ENCODE peak calls at places on chromosomes 3 and 15, in five cellular contexts. D is WTC11, Z is posterior cingulate gyrus, Q is fibroblast of lung, P is activated T-cell treated with anti-CD3 and anti-CD28 coated beads for 4 hours. X is an unnamed sample.

GRCh38 chr3:50157821-50158556 is 2.9 kb downstream of the SEMA3F start:
- DNase-seq in P (no peak), Q (no peak), D (no peak), Z (no peak), X (no peak)

GRCh38 chr15:40291088-40291574 is 8.3 kb upstream of the ANKRD63 start:
- DNase-seq in Q (peak; percentile 53), D (peak; percentile 69), Z (no peak), P (no peak), X (no peak)

GRCh38 chr15:71129660-71130059 is 14.4 kb downstream of the THSD4 start:
- DNase-seq in Z (no peak), Q (no peak), P (no peak), D (no peak), X (no peak)

GRCh38 chr3:187802928-187803259 is 57.6 kb upstream of the BCL6 start:
- DNase-seq in P (no peak), Z (no peak), D (no peak), Q (no peak), X (no peak)

GRCh38 chr3:134486577-134487041 is 752 bp downstream of the CEP63 start:
- DNase-seq in Q (peak; percentile 43), D (no peak), P (no peak), Z (no peak), X (peak; percentile 28)

GRCh38 chr3:159674583-159674982 is 314.1 kb upstream of the IL12A start:
- DNase-seq in P (no peak), Z (no peak), Q (no peak), D (no peak), X (no peak)

GRCh38 chr15:81256916-81257315 is 60.2 kb downstream of the IL16 start:
- DNase-seq in P (no peak), D (no peak), Z (no peak), Q (peak; percentile 85), X (peak; percentile 56)

GRCh38 chr15:25892126-25892525 is 29.0 kb upstream of the ATP10A start:
- DNase-seq in Z (no peak), D (no peak), Q (no peak), P (no peak), X (no peak)

GRCh38 chr15:70765504-70766281 is 2.3 kb upstream of the UACA start:
- DNase-seq in P (no peak), Q (peak; percentile 46), D (no peak), Z (no peak), X (no peak)

GRCh38 chr3:61425356-61425755 is 136.0 kb upstream of the PTPRG start:
- DNase-seq in Z (no peak), P (no peak), Q (no peak), D (no peak), X (no peak)

GRCh38 chr3:99953596-99953995 is 135.9 kb downstream of the CMSS1 start:
- DNase-seq in Z (no peak), P (no peak), Q (no peak), D (no peak), X (no peak)

GRCh38 chr3:10770547-10770946 is 45.5 kb upstream of the SLC6A11 start:
- DNase-seq in P (no peak), Q (no peak), D (no peak), Z (no peak), X (no peak)

GRCh38 chr15:67107014-67107812 is 41.8 kb downstream of the SMAD3 start:
- DNase-seq in D (no peak), Q (peak; percentile 98), Z (no peak), P (no peak), X (no peak)